ENCODE peak calls at places on chromosomes 5 and 9, in six cellular contexts. One of them, this sample, is unnamed. For H3K27me3, the result is how much of the 10 kb centered on the place peaks cover.

GRCh38 chr5:140632366-140633080 is 452 bp downstream of the CD14 start:
- DNase-seq in hepatocyte: no peak
- DNase-seq in H1: no peak
- DNase-seq in mammary epithelial cell: peak
- DNase-seq in fibroblast of lung: peak
- DNase-seq in GM23338: peak
- DNase-seq in this sample: peak

GRCh38 chr9:69785757-69786156 is 25.9 kb upstream of the PTAR1 start:
- DNase-seq in hepatocyte: peak
- DNase-seq in H1: no peak
- DNase-seq in mammary epithelial cell: peak
- DNase-seq in fibroblast of lung: peak
- DNase-seq in GM23338: peak
- DNase-seq in this sample: no peak

GRCh38 chr5:82405618-82406199 is 127.6 kb upstream of the RPS23 start:
- DNase-seq in hepatocyte: no peak
- DNase-seq in H1: no peak
- DNase-seq in mammary epithelial cell: peak
- DNase-seq in fibroblast of lung: peak
- DNase-seq in GM23338: no peak
- DNase-seq in this sample: no peak

GRCh38 chr5:10987881-10988504 is 227.0 kb upstream of the DAP start:
- DNase-seq in hepatocyte: peak
- DNase-seq in H1: peak
- DNase-seq in mammary epithelial cell: peak
- DNase-seq in fibroblast of lung: peak
- DNase-seq in GM23338: peak
- DNase-seq in this sample: peak

GRCh38 chr5:4921929-4922328 is 218.2 kb upstream of the ADAMTS16 start:
- DNase-seq in hepatocyte: no peak
- DNase-seq in H1: no peak
- DNase-seq in mammary epithelial cell: no peak
- DNase-seq in fibroblast of lung: no peak
- DNase-seq in GM23338: no peak
- DNase-seq in this sample: no peak

GRCh38 chr5:78499485-78499884 is 139.1 kb downstream of the SCAMP1 start:
- DNase-seq in hepatocyte: no peak
- DNase-seq in H1: no peak
- DNase-seq in mammary epithelial cell: no peak
- DNase-seq in fibroblast of lung: no peak
- DNase-seq in GM23338: no peak
- DNase-seq in this sample: no peak

GRCh38 chr5:137802282-137803210 is 48.4 kb upstream of the HNRNPA0 start:
- DNase-seq in hepatocyte: no peak
- DNase-seq in H1: no peak
- DNase-seq in mammary epithelial cell: no peak
- DNase-seq in fibroblast of lung: no peak
- DNase-seq in GM23338: no peak
- DNase-seq in this sample: no peak

GRCh38 chr9:16505159-16505558 is 365.3 kb downstream of the BNC2 start:
- DNase-seq in hepatocyte: peak
- DNase-seq in H1: no peak
- DNase-seq in mammary epithelial cell: no peak
- DNase-seq in fibroblast of lung: peak
- DNase-seq in GM23338: no peak
- DNase-seq in this sample: no peak

GRCh38 chr5:139725073-139725830 is 70.4 kb upstream of the PSD2 start:
- DNase-seq in hepatocyte: peak
- DNase-seq in H1: no peak
- DNase-seq in mammary epithelial cell: no peak
- DNase-seq in fibroblast of lung: peak
- DNase-seq in GM23338: no peak
- DNase-seq in this sample: peak

GRCh38 chr5:170681013-170681433 is 102.5 kb upstream of the GABRP start:
- DNase-seq in hepatocyte: peak
- DNase-seq in H1: no peak
- DNase-seq in mammary epithelial cell: peak
- DNase-seq in fibroblast of lung: peak
- DNase-seq in GM23338: peak
- DNase-seq in this sample: peak

GRCh38 chr5:116529615-116530014 is 45.0 kb downstream of the SEMA6A start:
- DNase-seq in hepatocyte: no peak
- DNase-seq in H1: no peak
- DNase-seq in mammary epithelial cell: no peak
- DNase-seq in fibroblast of lung: no peak
- DNase-seq in GM23338: no peak
- DNase-seq in this sample: no peak

GRCh38 chr9:108832179-108832500 is 23.6 kb downstream of the ACTL7B start:
- DNase-seq in hepatocyte: no peak
- DNase-seq in H1: no peak
- DNase-seq in mammary epithelial cell: no peak
- DNase-seq in fibroblast of lung: no peak
- DNase-seq in GM23338: no peak
- DNase-seq in this sample: no peak

GRCh38 chr9:34271618-34272017 is 57.5 kb downstream of the KIF24 start:
- DNase-seq in hepatocyte: no peak
- DNase-seq in H1: no peak
- DNase-seq in mammary epithelial cell: no peak
- DNase-seq in fibroblast of lung: peak
- DNase-seq in GM23338: no peak
- DNase-seq in this sample: no peak

GRCh38 chr5:150001660-150002493 is 1.3 kb downstream of the HMGXB3 start:
- DNase-seq in hepatocyte: peak
- DNase-seq in H1: no peak
- DNase-seq in mammary epithelial cell: peak
- DNase-seq in fibroblast of lung: peak
- DNase-seq in GM23338: peak
- DNase-seq in this sample: peak

GRCh38 chr9:78046120-78046519 is 14.5 kb upstream of the GNAQ start:
- DNase-seq in hepatocyte: no peak
- DNase-seq in H1: no peak
- DNase-seq in mammary epithelial cell: no peak
- DNase-seq in fibroblast of lung: no peak
- DNase-seq in GM23338: no peak
- DNase-seq in this sample: no peak

GRCh38 chr5:88940712-88941111 is 57.7 kb upstream of the MEF2C start:
- DNase-seq in hepatocyte: no peak
- DNase-seq in H1: no peak
- DNase-seq in mammary epithelial cell: no peak
- DNase-seq in fibroblast of lung: no peak
- DNase-seq in GM23338: no peak
- DNase-seq in this sample: no peak

GRCh38 chr5:68169898-68170297 is 45.7 kb upstream of the PIK3R1 start:
- DNase-seq in hepatocyte: no peak
- DNase-seq in H1: no peak
- DNase-seq in mammary epithelial cell: no peak
- DNase-seq in fibroblast of lung: no peak
- DNase-seq in GM23338: peak
- DNase-seq in this sample: no peak

GRCh38 chr5:9350301-9350797 is 195.5 kb downstream of the SEMA5A start:
- DNase-seq in hepatocyte: no peak
- DNase-seq in H1: no peak
- DNase-seq in mammary epithelial cell: no peak
- DNase-seq in fibroblast of lung: peak
- DNase-seq in GM23338: no peak
- DNase-seq in this sample: no peak

GRCh38 chr5:42912184-42912766 is 100.6 kb upstream of the SELENOP start:
- DNase-seq in hepatocyte: no peak
- DNase-seq in H1: no peak
- DNase-seq in mammary epithelial cell: peak
- DNase-seq in fibroblast of lung: peak
- DNase-seq in GM23338: peak
- DNase-seq in this sample: peak

GRCh38 chr5:157484768-157485167 is 24.8 kb downstream of the NIPAL4 start:
- DNase-seq in hepatocyte: no peak
- DNase-seq in H1: no peak
- DNase-seq in mammary epithelial cell: no peak
- DNase-seq in fibroblast of lung: no peak
- DNase-seq in GM23338: no peak
- DNase-seq in this sample: peak

GRCh38 chr5:179166886-179167841 is 107.0 kb downstream of the ZNF354C start:
- DNase-seq in hepatocyte: peak
- DNase-seq in H1: no peak
- DNase-seq in mammary epithelial cell: no peak
- DNase-seq in fibroblast of lung: peak
- DNase-seq in GM23338: peak
- DNase-seq in this sample: peak

GRCh38 chr5:3740546-3741371 is 145.1 kb downstream of the IRX1 start:
- DNase-seq in hepatocyte: peak
- DNase-seq in H1: no peak
- DNase-seq in mammary epithelial cell: peak
- DNase-seq in fibroblast of lung: peak
- DNase-seq in GM23338: no peak
- DNase-seq in this sample: peak

GRCh38 chr5:123518111-123518510 is 6.1 kb downstream of the CSNK1G3 start:
- DNase-seq in hepatocyte: no peak
- DNase-seq in H1: no peak
- DNase-seq in mammary epithelial cell: no peak
- DNase-seq in fibroblast of lung: no peak
- DNase-seq in GM23338: no peak
- DNase-seq in this sample: peak

GRCh38 chr5:132017738-132018625 is 6.5 kb upstream of the ACSL6 start:
- DNase-seq in hepatocyte: no peak
- DNase-seq in H1: no peak
- DNase-seq in mammary epithelial cell: no peak
- DNase-seq in fibroblast of lung: no peak
- DNase-seq in GM23338: no peak
- DNase-seq in this sample: no peak

GRCh38 chr5:82676663-82677062 is 398.5 kb upstream of the RPS23 start:
- DNase-seq in hepatocyte: no peak
- DNase-seq in H1: no peak
- DNase-seq in mammary epithelial cell: no peak
- DNase-seq in fibroblast of lung: no peak
- DNase-seq in GM23338: no peak
- DNase-seq in this sample: no peak

GRCh38 chr5:171315386-171315891 is 6.4 kb downstream of the TLX3 start:
- DNase-seq in hepatocyte: no peak
- DNase-seq in H1: no peak
- DNase-seq in mammary epithelial cell: no peak
- DNase-seq in fibroblast of lung: no peak
- DNase-seq in GM23338: peak
- DNase-seq in this sample: peak

GRCh38 chr5:93249651-93250289 is 331.2 kb downstream of the NR2F1-AS1 start:
- DNase-seq in hepatocyte: no peak
- DNase-seq in H1: no peak
- DNase-seq in mammary epithelial cell: peak
- DNase-seq in fibroblast of lung: peak
- DNase-seq in GM23338: no peak
- DNase-seq in this sample: peak

GRCh38 chr9:127898433-127899199 is 787 bp downstream of the ST6GALNAC6 start:
- DNase-seq in hepatocyte: peak
- DNase-seq in H1: no peak
- DNase-seq in mammary epithelial cell: no peak
- DNase-seq in fibroblast of lung: peak
- DNase-seq in GM23338: peak
- DNase-seq in this sample: peak

GRCh38 chr9:110526426-110526825 is 53.1 kb downstream of the SVEP1 start:
- DNase-seq in hepatocyte: no peak
- DNase-seq in H1: no peak
- DNase-seq in mammary epithelial cell: peak
- DNase-seq in fibroblast of lung: peak
- DNase-seq in GM23338: no peak
- DNase-seq in this sample: no peak

GRCh38 chr5:132557425-132557805 is 638 bp downstream of the RAD50 start:
- DNase-seq in hepatocyte: peak
- DNase-seq in H1: no peak
- DNase-seq in mammary epithelial cell: peak
- DNase-seq in fibroblast of lung: peak
- DNase-seq in GM23338: peak
- DNase-seq in this sample: peak

GRCh38 chr5:123505633-123506032 is 6.3 kb upstream of the CSNK1G3 start:
- DNase-seq in hepatocyte: no peak
- DNase-seq in H1: no peak
- DNase-seq in mammary epithelial cell: no peak
- DNase-seq in fibroblast of lung: no peak
- DNase-seq in GM23338: no peak
- DNase-seq in this sample: no peak

GRCh38 chr9:113589890-113590289 is 126.4 kb downstream of the RGS3 start:
- DNase-seq in hepatocyte: peak
- DNase-seq in H1: no peak
- DNase-seq in mammary epithelial cell: no peak
- DNase-seq in fibroblast of lung: peak
- DNase-seq in GM23338: no peak
- DNase-seq in this sample: peak

DNA sequence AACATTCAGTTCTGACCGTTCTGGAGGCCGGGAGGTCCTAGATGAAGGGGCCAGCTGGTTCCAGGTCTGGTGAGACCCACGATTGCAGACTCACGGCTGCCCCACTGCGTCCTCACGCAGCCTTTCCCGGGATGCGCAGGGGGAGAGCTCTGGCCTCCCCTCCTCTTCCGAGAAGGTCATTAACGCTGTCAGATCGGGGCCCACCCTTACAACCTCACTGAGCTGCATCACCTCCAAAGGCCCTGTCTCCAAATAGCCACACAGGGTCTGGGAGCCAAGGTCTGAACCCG is 66.6 kb upstream of the PPP1R26 start:
- DNase-seq in hepatocyte: peak
- DNase-seq in H1: no peak
- DNase-seq in mammary epithelial cell: no peak
- DNase-seq in fibroblast of lung: no peak
- DNase-seq in GM23338: no peak
- DNase-seq in this sample: peak
- H3K27me3 ChIP-seq in hepatocyte: under half
- H3K27me3 ChIP-seq in H1: under half
- H3K27me3 ChIP-seq in mammary epithelial cell: under half
- H3K27me3 ChIP-seq in fibroblast of lung: under half
- H3K27me3 ChIP-seq in GM23338: under half
- H3K27me3 ChIP-seq in this sample: under half

DNA sequence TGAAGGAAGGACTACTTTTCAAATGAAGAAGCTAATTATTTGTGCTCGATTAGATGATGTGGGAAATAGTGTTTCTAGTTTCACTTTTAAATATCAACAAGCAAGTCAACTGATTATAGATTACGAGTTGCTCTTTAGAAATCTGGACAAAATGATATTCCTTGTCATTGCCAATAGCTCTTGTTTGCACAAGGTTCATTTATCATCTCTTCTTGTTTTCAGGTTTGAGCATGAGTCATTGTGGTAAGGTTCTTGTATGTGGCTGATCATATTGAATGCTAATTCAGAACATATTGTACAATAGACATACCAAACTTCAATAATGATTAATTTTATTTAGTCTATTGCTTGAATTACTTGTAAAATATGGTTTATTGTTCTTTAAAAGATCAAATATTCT is 501.2 kb upstream of the FTMT start:
- DNase-seq in hepatocyte: no peak
- DNase-seq in H1: no peak
- DNase-seq in mammary epithelial cell: peak
- DNase-seq in fibroblast of lung: peak
- DNase-seq in GM23338: no peak
- DNase-seq in this sample: no peak
- H3K4me2 ChIP-seq in hepatocyte: no peak
- H3K4me2 ChIP-seq in H1: no peak
- H3K4me2 ChIP-seq in mammary epithelial cell: no peak
- H3K4me2 ChIP-seq in fibroblast of lung: no peak
- H3K4me2 ChIP-seq in GM23338: no peak
- H3K4me2 ChIP-seq in this sample: no peak

GRCh38 chr9:1032181-1032580 is 18.0 kb upstream of the DMRT2 start:
- DNase-seq in hepatocyte: no peak
- DNase-seq in H1: no peak
- DNase-seq in mammary epithelial cell: no peak
- DNase-seq in fibroblast of lung: no peak
- DNase-seq in GM23338: no peak
- DNase-seq in this sample: peak
- H3K27me3 ChIP-seq in hepatocyte: under half
- H3K27me3 ChIP-seq in H1: under half
- H3K27me3 ChIP-seq in mammary epithelial cell: under half
- H3K27me3 ChIP-seq in fibroblast of lung: under half
- H3K27me3 ChIP-seq in GM23338: under half
- H3K27me3 ChIP-seq in this sample: under half

GRCh38 chr9:130905902-130906726 is 9.5 kb upstream of the QRFP start:
- DNase-seq in hepatocyte: no peak
- DNase-seq in H1: no peak
- DNase-seq in mammary epithelial cell: no peak
- DNase-seq in fibroblast of lung: no peak
- DNase-seq in GM23338: no peak
- DNase-seq in this sample: no peak
- H3K4me2 ChIP-seq in hepatocyte: no peak
- H3K4me2 ChIP-seq in H1: no peak
- H3K4me2 ChIP-seq in mammary epithelial cell: no peak
- H3K4me2 ChIP-seq in fibroblast of lung: no peak
- H3K4me2 ChIP-seq in GM23338: no peak
- H3K4me2 ChIP-seq in this sample: no peak